ENCODE peak calls at places on chromosomes 6 and 20, in four cellular contexts. A is lower lobe of right lung, B is hepatocyte, U is neural progenitor cell. H is an unnamed sample.

GRCh38 chr20:59933849-59934585 is 580 bp upstream of the SYCP2 start:
- DNase-seq in A (peak; percentile 88), B (peak; percentile 86), U (peak; percentile 83), H (peak; percentile 94)

GRCh38 chr6:150720774-150721233 is 121.1 kb downstream of the PLEKHG1 start:
- DNase-seq in A (no peak), B (peak; percentile 74), U (peak; percentile 67), H (peak; percentile 71)

GRCh38 chr20:8994045-8994444 is 74.8 kb upstream of the PLCB4 start:
- DNase-seq in A (no peak), B (no peak), U (no peak), H (no peak)

GRCh38 chr20:40205971-40206370 is 483.1 kb downstream of the MAFB start:
- DNase-seq in A (no peak), B (no peak), U (no peak), H (no peak)

GRCh38 chr6:53523511-53524454 is 21.1 kb downstream of the GCLC start:
- DNase-seq in A (no peak), B (no peak), U (no peak), H (no peak)

GRCh38 chr6:29524044-29524443 is 35.5 kb downstream of the UBD start:
- DNase-seq in A (no peak), B (no peak), U (no peak), H (no peak)

GRCh38 chr6:35468980-35469710 is 944 bp downstream of the RPL10A start:
- DNase-seq in A (no peak), B (no peak), U (no peak), H (no peak)

GRCh38 chr20:36591854-36592641 is 13.5 kb upstream of the RAB5IF start:
- DNase-seq in A (no peak), B (peak; percentile 57), U (peak; percentile 63), H (peak; percentile 74)

GRCh38 chr20:49519777-49520359 is 37.4 kb upstream of the KCNB1 start:
- DNase-seq in A (no peak), B (no peak), U (no peak), H (no peak)

GRCh38 chr6:168699631-168700315 is 258.8 kb downstream of the SMOC2 start:
- DNase-seq in A (no peak), B (peak; percentile 66), U (no peak), H (no peak)

GRCh38 chr20:56788671-56789610 is 159.8 kb downstream of the TFAP2C start:
- DNase-seq in A (no peak), B (no peak), U (no peak), H (no peak)

GRCh38 chr6:27791182-27791939 is 120.8 kb downstream of the OR2B2 start:
- DNase-seq in A (no peak), B (peak; percentile 83), U (peak; percentile 65), H (peak; percentile 80)

GRCh38 chr6:111810321-111811235 is 62.7 kb downstream of the FYN start:
- DNase-seq in A (no peak), B (no peak), U (no peak), H (no peak)

GRCh38 chr20:1002682-1003561 is 811 bp upstream of the RSPO4 start:
- DNase-seq in A (no peak), B (no peak), U (no peak), H (peak; percentile 11)

GRCh38 chr6:16700202-16700997 is 60.9 kb downstream of the ATXN1 start:
- DNase-seq in A (no peak), B (no peak), U (no peak), H (no peak)

GRCh38 chr6:157853902-157854481 is 30.9 kb downstream of the SNX9 start:
- DNase-seq in A (no peak), B (no peak), U (no peak), H (no peak)

GRCh38 chr20:11686900-11687543 is 230.7 kb upstream of the BTBD3 start:
- DNase-seq in A (peak; percentile 34), B (peak; percentile 46), U (peak; percentile 50), H (peak; percentile 14)

GRCh38 chr6:169200931-169201514 is 52.6 kb downstream of the THBS2 start:
- DNase-seq in A (no peak), B (no peak), U (no peak), H (no peak)

GRCh38 chr6:136344420-136344819 is 54.8 kb upstream of the BCLAF1 start:
- DNase-seq in A (no peak), B (no peak), U (no peak), H (no peak)

GRCh38 chr6:116010400-116011095 is 50.1 kb downstream of the FRK start:
- DNase-seq in A (peak; percentile 62), B (peak; percentile 78), U (peak; percentile 75), H (peak; percentile 58)

GRCh38 chr20:63873477-63873971 is 8.5 kb downstream of the TPD52L2 start:
- DNase-seq in A (peak; percentile 69), B (no peak), U (no peak), H (no peak)

GRCh38 chr6:116364361-116364760 is 6.4 kb upstream of the DSE start:
- DNase-seq in A (no peak), B (no peak), U (no peak), H (no peak)

GRCh38 chr6:115634131-115634530 is 426.6 kb downstream of the FRK start:
- DNase-seq in A (no peak), B (no peak), U (no peak), H (no peak)

GRCh38 chr6:157831424-157832249 is 8.6 kb downstream of the SNX9 start:
- DNase-seq in A (no peak), B (no peak), U (peak; percentile 68), H (no peak)

GRCh38 chr6:138499303-138499991 is at the start of gene NHSL1:
- DNase-seq in A (no peak), B (peak; percentile 68), U (peak; percentile 51), H (peak; percentile 17)

GRCh38 chr6:33547499-33547898 is 32.6 kb downstream of the BAK1 start:
- DNase-seq in A (no peak), B (no peak), U (no peak), H (no peak)
- TF ChIP-seq CTCF in A (no peak), B (no peak), U (no peak), H (no peak)

GRCh38 chr6:96812077-96812703 is 25.1 kb downstream of the GPR63 start:
- DNase-seq in A (no peak), B (no peak), U (no peak), H (no peak)
- H3K4me1 ChIP-seq in A (no peaks in the 10 kb centered on the region), B (no peaks in the 10 kb centered on the region), U (peaks cover 18% of the 10 kb centered on the region), H (peaks cover 11% of the 10 kb centered on the region)

DNA sequence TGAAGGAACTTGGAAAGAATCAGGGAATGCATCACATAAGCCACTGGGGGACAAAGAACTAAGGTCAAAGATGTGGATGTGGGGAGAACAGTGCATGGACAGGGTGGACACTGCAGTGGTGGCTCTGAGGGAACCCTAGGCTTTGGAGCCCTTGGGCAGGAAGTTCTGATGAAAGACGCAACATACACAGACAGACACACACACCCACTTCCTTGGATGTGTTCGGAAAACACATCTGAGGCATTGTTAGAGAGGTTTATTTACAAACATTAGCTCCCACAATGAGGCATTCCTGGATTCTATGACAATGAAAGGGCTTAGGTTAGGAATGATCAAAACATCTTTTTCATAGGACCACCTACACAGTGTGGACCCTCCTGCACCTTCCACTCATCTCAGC is 6.2 kb upstream of the METTL24 start:
- DNase-seq in A (no peak), B (no peak), U (no peak), H (no peak)
- H3K27me3 ChIP-seq in A (peaks cover 3% of the 10 kb centered on the region), B (no peaks in the 10 kb centered on the region), U (no peaks in the 10 kb centered on the region), H (no peaks in the 10 kb centered on the region)

GRCh38 chr6:3835055-3835731 is 14.0 kb upstream of the FAM50B start:
- DNase-seq in A (no peak), B (peak; percentile 81), U (no peak), H (peak; percentile 62)
- TF ChIP-seq CTCF in A (no peak), B (peak; percentile 25), U (peak; percentile 7), H (peak; percentile 73)

DNA sequence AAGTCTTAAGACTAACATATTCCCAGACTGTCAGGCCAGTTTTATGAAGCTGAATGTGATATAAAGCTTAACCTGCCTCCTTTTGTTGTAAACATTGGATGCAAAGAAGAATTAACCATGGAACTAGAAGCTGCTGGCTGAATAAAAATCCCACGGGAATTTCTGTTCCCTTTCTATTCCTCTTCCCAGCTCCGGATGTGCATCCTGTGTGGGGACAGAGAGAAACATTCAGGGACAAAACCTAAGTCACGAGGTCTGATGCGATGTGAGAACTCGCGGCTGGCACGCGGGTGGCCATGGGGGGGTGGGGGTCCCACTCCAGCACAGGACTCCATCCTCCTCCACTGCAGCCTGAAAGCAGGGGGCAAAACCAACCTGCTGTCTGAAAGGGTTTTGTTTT is 32.2 kb downstream of the RAMACL start:
- DNase-seq in A (no peak), B (no peak), U (peak; percentile 10), H (no peak)
- H3K4me1 ChIP-seq in A (peaks cover 45% of the 10 kb centered on the region), B (peaks cover 5% of the 10 kb centered on the region), U (peaks cover 39% of the 10 kb centered on the region), H (no peaks in the 10 kb centered on the region)

GRCh38 chr20:24316731-24317130 is 152.7 kb upstream of the SYNDIG1 start:
- DNase-seq in A (no peak), B (no peak), U (no peak), H (no peak)

GRCh38 chr20:24309596-24309995 is 159.8 kb upstream of the SYNDIG1 start:
- DNase-seq in A (no peak), B (peak; percentile 12), U (no peak), H (no peak)

GRCh38 chr20:24318569-24319352 is 150.7 kb upstream of the SYNDIG1 start:
- DNase-seq in A (no peak), B (no peak), U (no peak), H (no peak)

GRCh38 chr20:24317224-24317623 is 152.2 kb upstream of the SYNDIG1 start:
- DNase-seq in A (no peak), B (no peak), U (no peak), H (no peak)

GRCh38 chr20:24314053-24314452 is 155.4 kb upstream of the SYNDIG1 start:
- DNase-seq in A (no peak), B (no peak), U (no peak), H (no peak)
- H3K27me3 ChIP-seq in A (peaks cover 7% of the 10 kb centered on the region), B (no peaks in the 10 kb centered on the region), U (no peaks in the 10 kb centered on the region), H (no peaks in the 10 kb centered on the region)